ENCODE peak calls at places on chromosomes 5 and 9, in seven cellular contexts. C is heart right ventricle, R is heart left ventricle, A is tibial nerve, B is psoas muscle, G is ovary, V is foreskin keratinocyte. T is an unnamed sample. For H3K4me1, the result is how much of the 10 kb centered on the place peaks cover.

GRCh38 chr5:134543820-134544692 is 18.6 kb downstream of the JADE2 start:
- DNase-seq in B (peak), C (no peak), G (no peak), R (no peak), V (no peak), A (no peak), T (peak)

GRCh38 chr5:87803352-87803751 is 390.6 kb upstream of the CCNH start:
- DNase-seq in C (no peak), R (no peak), A (no peak), G (no peak), B (no peak), V (no peak), T (no peak)

GRCh38 chr9:37187269-37187668 is 66.9 kb downstream of the ZCCHC7 start:
- DNase-seq in B (no peak), R (no peak), C (no peak), A (no peak), V (no peak), G (no peak), T (no peak)

GRCh38 chr5:159552751-159553150 is 222.5 kb upstream of the IL12B start:
- DNase-seq in C (no peak), A (no peak), V (peak), R (no peak), B (no peak), G (no peak), T (no peak)

GRCh38 chr9:95876595-95876994 is 1.1 kb downstream of the ERCC6L2 start:
- DNase-seq in R (no peak), B (no peak), G (no peak), A (no peak), V (peak), C (no peak), T (no peak)

GRCh38 chr5:67989457-67989856 is 226.1 kb upstream of the PIK3R1 start:
- DNase-seq in C (no peak), G (no peak), V (peak), R (peak), B (no peak), A (no peak), T (no peak)

GRCh38 chr9:18980124-18980660 is 52.8 kb downstream of the SAXO1 start:
- DNase-seq in R (no peak), G (no peak), A (no peak), C (no peak), B (no peak), V (no peak), T (no peak)

GRCh38 chr5:73030995-73031394 is 75.2 kb downstream of the FCHO2 start:
- DNase-seq in V (peak), B (no peak), R (no peak), G (no peak), C (no peak), A (no peak), T (no peak)

GRCh38 chr5:14208071-14209021 is 65.2 kb downstream of the TRIO start:
- DNase-seq in V (peak), C (no peak), A (no peak), B (no peak), G (peak), R (no peak), T (no peak)

GRCh38 chr5:93736284-93736683 is 5.1 kb downstream of the POU5F2 start:
- DNase-seq in B (no peak), R (no peak), V (no peak), C (no peak), A (no peak), G (no peak), T (no peak)

GRCh38 chr5:141529002-141529401 is 40.1 kb downstream of the PCDHGC5 start:
- DNase-seq in C (peak), B (peak), R (peak), V (no peak), A (no peak), G (peak), T (no peak)

GRCh38 chr9:97441729-97442128 is 29.8 kb downstream of the TDRD7 start:
- DNase-seq in R (no peak), V (peak), C (no peak), B (no peak), G (no peak), A (no peak), T (no peak)

GRCh38 chr5:64331597-64332277 is 166.1 kb downstream of the RNF180 start:
- DNase-seq in B (peak), G (no peak), V (no peak), C (peak), R (peak), A (no peak), T (peak)

GRCh38 chr9:107737987-107738743 is 248.6 kb upstream of the KLF4 start:
- DNase-seq in V (peak), G (peak), A (peak), C (peak), B (peak), R (peak), T (peak)

GRCh38 chr5:127875235-127876021 is 172.2 kb downstream of the CCDC192 start:
- DNase-seq in V (peak), C (peak), B (peak), R (peak), G (no peak), A (no peak), T (peak)
- TF ChIP-seq CTCF in V (peak), C (peak), B (peak), R (peak), G (no peak), A (no peak), T (peak)

GRCh38 chr5:177307544-177308363 is 3.9 kb downstream of the MXD3 start:
- DNase-seq in G (no peak), B (no peak), C (no peak), V (no peak), R (peak), A (no peak), T (peak)
- H3K4me1 ChIP-seq in G (under half), B (under half), C (under half), V (under half), R (under half), A (under half), T (under half)

GRCh38 chr9:129761293-129761900 is 8.6 kb upstream of the PTGES start:
- DNase-seq in A (no peak), R (peak), C (peak), G (peak), B (peak), V (no peak), T (peak)
- H3K27ac ChIP-seq in A (peak), R (no peak), C (peak), G (peak), B (peak), V (no peak), T (peak)

GRCh38 chr9:113675475-113675941 is 200.6 kb upstream of the ZNF618 start:
- DNase-seq in A (peak), G (peak), B (peak), R (peak), V (peak), C (peak), T (peak)
- TF ChIP-seq CTCF in A (no peak), G (no peak), B (no peak), R (no peak), V (peak), C (peak), T (no peak)

T was measured in kidney.